ENCODE peak calls at places on chromosomes 11 and 22, in ten cellular contexts. One of them, this sample, is unnamed.

GRCh38 chr11:112581747-112582146 is 321.1 kb upstream of the PLET1 start:
- DNase-seq in uterus: no peak
- DNase-seq in body of pancreas: no peak
- DNase-seq in LoVo: no peak
- DNase-seq in omental fat pad: no peak
- DNase-seq in tibial artery: no peak
- DNase-seq in AG09319: no peak
- DNase-seq in AG09309: no peak
- DNase-seq in spleen: no peak
- DNase-seq in hippocampal formation: no peak
- DNase-seq in this sample: no peak

GRCh38 chr11:10778217-10778970 is 27.3 kb downstream of the CTR9 start:
- DNase-seq in hippocampal formation: no peak
- DNase-seq in AG09319: peak
- DNase-seq in AG09309: peak
- DNase-seq in uterus: peak
- DNase-seq in body of pancreas: peak
- DNase-seq in omental fat pad: no peak
- DNase-seq in LoVo: no peak
- DNase-seq in tibial artery: peak
- DNase-seq in spleen: no peak
- DNase-seq in this sample: no peak

GRCh38 chr11:115215694-115216615 is 288.3 kb downstream of the CADM1 start:
- DNase-seq in AG09309: no peak
- DNase-seq in hippocampal formation: no peak
- DNase-seq in tibial artery: no peak
- DNase-seq in LoVo: no peak
- DNase-seq in spleen: no peak
- DNase-seq in AG09319: no peak
- DNase-seq in uterus: no peak
- DNase-seq in body of pancreas: no peak
- DNase-seq in omental fat pad: no peak
- DNase-seq in this sample: no peak

GRCh38 chr11:75790986-75791385 is 22.4 kb downstream of the DGAT2 start:
- DNase-seq in tibial artery: no peak
- DNase-seq in spleen: peak
- DNase-seq in AG09319: no peak
- DNase-seq in AG09309: no peak
- DNase-seq in body of pancreas: no peak
- DNase-seq in LoVo: no peak
- DNase-seq in hippocampal formation: no peak
- DNase-seq in uterus: no peak
- DNase-seq in omental fat pad: no peak
- DNase-seq in this sample: no peak

GRCh38 chr11:35615911-35616900 is 2.1 kb upstream of the FJX1 start:
- DNase-seq in hippocampal formation: peak
- DNase-seq in LoVo: peak
- DNase-seq in spleen: no peak
- DNase-seq in tibial artery: no peak
- DNase-seq in body of pancreas: no peak
- DNase-seq in AG09319: no peak
- DNase-seq in omental fat pad: no peak
- DNase-seq in AG09309: no peak
- DNase-seq in uterus: peak
- DNase-seq in this sample: peak

GRCh38 chr22:29461263-29461662 is 18.8 kb upstream of the NEFH start:
- DNase-seq in AG09319: no peak
- DNase-seq in tibial artery: no peak
- DNase-seq in uterus: no peak
- DNase-seq in body of pancreas: no peak
- DNase-seq in AG09309: no peak
- DNase-seq in spleen: no peak
- DNase-seq in LoVo: no peak
- DNase-seq in hippocampal formation: no peak
- DNase-seq in omental fat pad: no peak
- DNase-seq in this sample: no peak

GRCh38 chr11:14184548-14184947 is 174.4 kb downstream of the RRAS2 start:
- DNase-seq in tibial artery: peak
- DNase-seq in hippocampal formation: no peak
- DNase-seq in omental fat pad: no peak
- DNase-seq in spleen: no peak
- DNase-seq in uterus: no peak
- DNase-seq in body of pancreas: no peak
- DNase-seq in AG09319: no peak
- DNase-seq in LoVo: no peak
- DNase-seq in AG09309: no peak
- DNase-seq in this sample: no peak

GRCh38 chr11:113447621-113448310 is 27.4 kb downstream of the DRD2 start:
- DNase-seq in hippocampal formation: no peak
- DNase-seq in LoVo: no peak
- DNase-seq in AG09309: peak
- DNase-seq in tibial artery: no peak
- DNase-seq in uterus: no peak
- DNase-seq in omental fat pad: no peak
- DNase-seq in spleen: no peak
- DNase-seq in AG09319: no peak
- DNase-seq in body of pancreas: no peak
- DNase-seq in this sample: no peak

GRCh38 chr11:45102810-45103621 is 43.4 kb upstream of the PRDM11 start:
- DNase-seq in body of pancreas: peak
- DNase-seq in AG09309: peak
- DNase-seq in AG09319: peak
- DNase-seq in omental fat pad: no peak
- DNase-seq in LoVo: peak
- DNase-seq in tibial artery: no peak
- DNase-seq in uterus: peak
- DNase-seq in hippocampal formation: peak
- DNase-seq in spleen: peak
- DNase-seq in this sample: no peak

GRCh38 chr11:15605094-15605493 is 490.4 kb downstream of the INSC start:
- DNase-seq in spleen: no peak
- DNase-seq in tibial artery: no peak
- DNase-seq in hippocampal formation: no peak
- DNase-seq in AG09319: no peak
- DNase-seq in uterus: no peak
- DNase-seq in AG09309: no peak
- DNase-seq in LoVo: no peak
- DNase-seq in body of pancreas: no peak
- DNase-seq in omental fat pad: no peak
- DNase-seq in this sample: no peak

GRCh38 chr11:2761131-2762030 is 61.6 kb upstream of the KCNQ1OT1 start:
- DNase-seq in hippocampal formation: no peak
- DNase-seq in AG09319: no peak
- DNase-seq in body of pancreas: peak
- DNase-seq in uterus: no peak
- DNase-seq in tibial artery: no peak
- DNase-seq in spleen: peak
- DNase-seq in LoVo: no peak
- DNase-seq in AG09309: no peak
- DNase-seq in omental fat pad: no peak
- DNase-seq in this sample: no peak

GRCh38 chr11:18171377-18172000 is 1.1 kb upstream of the MRGPRX4 start:
- DNase-seq in AG09309: no peak
- DNase-seq in hippocampal formation: no peak
- DNase-seq in body of pancreas: no peak
- DNase-seq in tibial artery: no peak
- DNase-seq in omental fat pad: no peak
- DNase-seq in uterus: no peak
- DNase-seq in AG09319: no peak
- DNase-seq in LoVo: peak
- DNase-seq in spleen: no peak
- DNase-seq in this sample: no peak

GRCh38 chr11:43358308-43358669 is 431 bp upstream of the TTC17 start:
- DNase-seq in LoVo: no peak
- DNase-seq in spleen: no peak
- DNase-seq in uterus: no peak
- DNase-seq in AG09319: no peak
- DNase-seq in omental fat pad: no peak
- DNase-seq in body of pancreas: no peak
- DNase-seq in hippocampal formation: no peak
- DNase-seq in AG09309: no peak
- DNase-seq in tibial artery: no peak
- DNase-seq in this sample: no peak

GRCh38 chr11:68924073-68924925 is 20.6 kb downstream of the IGHMBP2 start:
- DNase-seq in uterus: no peak
- DNase-seq in AG09309: no peak
- DNase-seq in LoVo: no peak
- DNase-seq in tibial artery: no peak
- DNase-seq in spleen: peak
- DNase-seq in body of pancreas: no peak
- DNase-seq in omental fat pad: no peak
- DNase-seq in hippocampal formation: no peak
- DNase-seq in AG09319: no peak
- DNase-seq in this sample: no peak

GRCh38 chr11:69131644-69132300 is 24.0 kb upstream of the SMIM38 start:
- DNase-seq in body of pancreas: peak
- DNase-seq in hippocampal formation: peak
- DNase-seq in uterus: peak
- DNase-seq in LoVo: peak
- DNase-seq in spleen: peak
- DNase-seq in AG09319: peak
- DNase-seq in AG09309: peak
- DNase-seq in omental fat pad: peak
- DNase-seq in tibial artery: peak
- DNase-seq in this sample: peak

GRCh38 chr22:17767236-17768065 is 6.8 kb downstream of the BID start:
- DNase-seq in hippocampal formation: no peak
- DNase-seq in tibial artery: no peak
- DNase-seq in omental fat pad: no peak
- DNase-seq in spleen: no peak
- DNase-seq in AG09319: no peak
- DNase-seq in uterus: no peak
- DNase-seq in AG09309: no peak
- DNase-seq in LoVo: no peak
- DNase-seq in body of pancreas: no peak
- DNase-seq in this sample: no peak

GRCh38 chr11:116426761-116427160 is 346.0 kb downstream of the BUD13 start:
- DNase-seq in AG09319: no peak
- DNase-seq in tibial artery: no peak
- DNase-seq in LoVo: no peak
- DNase-seq in AG09309: no peak
- DNase-seq in omental fat pad: no peak
- DNase-seq in spleen: no peak
- DNase-seq in body of pancreas: no peak
- DNase-seq in uterus: no peak
- DNase-seq in hippocampal formation: no peak
- DNase-seq in this sample: no peak